ENCODE peak calls at places on chromosome 1, in four cellular contexts. One of them, this sample, is unnamed.

GRCh38 chr1:51506537-51506936 is 12.5 kb downstream of the EPS15 start:
- DNase-seq in breast epithelium: no peak
- DNase-seq in HAP-1: no peak
- DNase-seq in AG08396: peak
- DNase-seq in this sample: no peak

GRCh38 chr1:19450811-19451564 is 34.4 kb downstream of the CAPZB start:
- DNase-seq in breast epithelium: no peak
- DNase-seq in HAP-1: no peak
- DNase-seq in AG08396: peak
- DNase-seq in this sample: no peak

GRCh38 chr1:231220801-231221200 is 20.2 kb upstream of the GNPAT start:
- DNase-seq in AG08396: no peak
- DNase-seq in breast epithelium: no peak
- DNase-seq in HAP-1: no peak
- DNase-seq in this sample: no peak

GRCh38 chr1:80657048-80657653 is 1143.6 kb upstream of the ADGRL2 start:
- DNase-seq in breast epithelium: no peak
- DNase-seq in AG08396: no peak
- DNase-seq in HAP-1: no peak
- DNase-seq in this sample: no peak

GRCh38 chr1:43357251-43357650 is 1.5 kb upstream of the CDC20 start:
- DNase-seq in AG08396: no peak
- DNase-seq in HAP-1: no peak
- DNase-seq in breast epithelium: no peak
- DNase-seq in this sample: no peak

GRCh38 chr1:150165622-150166612 is 16.2 kb downstream of the PLEKHO1 start:
- DNase-seq in AG08396: peak
- DNase-seq in HAP-1: peak
- DNase-seq in breast epithelium: no peak
- DNase-seq in this sample: no peak

GRCh38 chr1:1013105-1013921 is at the start of gene ISG15:
- DNase-seq in HAP-1: peak
- DNase-seq in AG08396: peak
- DNase-seq in breast epithelium: peak
- DNase-seq in this sample: peak

GRCh38 chr1:43572084-43572483 is 41.4 kb downstream of the PTPRF start:
- DNase-seq in breast epithelium: no peak
- DNase-seq in HAP-1: no peak
- DNase-seq in AG08396: no peak
- DNase-seq in this sample: no peak

GRCh38 chr1:248841702-248842395 is 3.8 kb downstream of the ZNF672 start:
- DNase-seq in HAP-1: peak
- DNase-seq in AG08396: peak
- DNase-seq in breast epithelium: no peak
- DNase-seq in this sample: no peak

GRCh38 chr1:36453600-36454388 is 3.5 kb upstream of the OSCP1 start:
- DNase-seq in HAP-1: no peak
- DNase-seq in AG08396: no peak
- DNase-seq in breast epithelium: no peak
- DNase-seq in this sample: no peak

GRCh38 chr1:198775606-198776005 is 136.8 kb downstream of the PTPRC start:
- DNase-seq in HAP-1: no peak
- DNase-seq in breast epithelium: no peak
- DNase-seq in AG08396: no peak
- DNase-seq in this sample: no peak

GRCh38 chr1:152386940-152387339 is 27.1 kb downstream of the CRNN start:
- DNase-seq in AG08396: no peak
- DNase-seq in HAP-1: no peak
- DNase-seq in breast epithelium: no peak
- DNase-seq in this sample: no peak

GRCh38 chr1:15148475-15148874 is 5.1 kb upstream of the TMEM51 start:
- DNase-seq in HAP-1: no peak
- DNase-seq in breast epithelium: no peak
- DNase-seq in AG08396: no peak
- DNase-seq in this sample: no peak

GRCh38 chr1:248926401-248927182 is 20.6 kb downstream of the PGBD2 start:
- DNase-seq in breast epithelium: no peak
- DNase-seq in AG08396: peak
- DNase-seq in HAP-1: no peak
- DNase-seq in this sample: no peak

GRCh38 chr1:236395780-236396664 is 1.9 kb downstream of the EDARADD start:
- DNase-seq in HAP-1: no peak
- DNase-seq in AG08396: no peak
- DNase-seq in breast epithelium: no peak
- DNase-seq in this sample: no peak

GRCh38 chr1:11700655-11701467 is 9.4 kb downstream of the DRAXIN start:
- DNase-seq in breast epithelium: no peak
- DNase-seq in HAP-1: no peak
- DNase-seq in AG08396: no peak
- DNase-seq in this sample: no peak

GRCh38 chr1:156909671-156910070 is 10.8 kb upstream of the LRRC71 start:
- DNase-seq in HAP-1: no peak
- DNase-seq in AG08396: no peak
- DNase-seq in breast epithelium: no peak
- DNase-seq in this sample: no peak

GRCh38 chr1:105023719-105024118 is 1274.0 kb downstream of the AMY1C start:
- DNase-seq in AG08396: no peak
- DNase-seq in breast epithelium: no peak
- DNase-seq in HAP-1: no peak
- DNase-seq in this sample: no peak

GRCh38 chr1:121519042-121519755 is 334.4 kb downstream of the SRGAP2C start:
- DNase-seq in breast epithelium: no peak
- DNase-seq in AG08396: peak
- DNase-seq in HAP-1: peak
- DNase-seq in this sample: no peak

GRCh38 chr1:156073740-156074139 is 8.5 kb downstream of the MEX3A start:
- DNase-seq in HAP-1: no peak
- DNase-seq in AG08396: no peak
- DNase-seq in breast epithelium: no peak
- DNase-seq in this sample: no peak

GRCh38 chr1:22290611-22291010 is 147.7 kb upstream of the WNT4 start:
- DNase-seq in breast epithelium: no peak
- DNase-seq in HAP-1: no peak
- DNase-seq in AG08396: no peak
- DNase-seq in this sample: no peak

GRCh38 chr1:78227705-78228260 is 182.0 kb downstream of the GIPC2 start:
- DNase-seq in HAP-1: no peak
- DNase-seq in breast epithelium: no peak
- DNase-seq in AG08396: no peak
- DNase-seq in this sample: no peak

GRCh38 chr1:155026588-155026987 is 7.0 kb downstream of the DCST2 start:
- DNase-seq in breast epithelium: no peak
- DNase-seq in HAP-1: no peak
- DNase-seq in AG08396: no peak
- DNase-seq in this sample: no peak

GRCh38 chr1:234901491-234902049 is 227.1 kb downstream of the TOMM20 start:
- DNase-seq in HAP-1: no peak
- DNase-seq in breast epithelium: no peak
- DNase-seq in AG08396: no peak
- DNase-seq in this sample: no peak

GRCh38 chr1:206589206-206589605 is 23.1 kb downstream of the EIF2D start:
- DNase-seq in AG08396: peak
- DNase-seq in breast epithelium: no peak
- DNase-seq in HAP-1: no peak
- DNase-seq in this sample: no peak